ENCODE peak calls at places on chromosomes 11 and 22, in nine cellular contexts. K is heart right ventricle, X is right lobe of liver, J is PC-9, I is left ventricle myocardium inferior, E is stomach, Q is lung, T is astrocyte of the spinal cord, G is GM23338. R is an unnamed sample.

GRCh38 chr11:78171951-78172350 is 16.5 kb downstream of the KCTD21 start:
- DNase-seq in K (no peak), X (no peak), J (no peak), I (no peak), E (no peak), Q (no peak), T (no peak), G (no peak), R (no peak)

GRCh38 chr11:69004411-69005182 is 8.4 kb downstream of the MRGPRF start:
- DNase-seq in K (no peak), X (no peak), J (no peak), I (no peak), E (no peak), Q (no peak), T (no peak), G (no peak), R (no peak)

GRCh38 chr11:100687032-100687629 is at the start of gene ARHGAP42:
- DNase-seq in K (peak), X (peak), J (peak), I (peak), E (peak), Q (peak), T (peak), G (peak), R (peak)

GRCh38 chr11:96162816-96163499 is 180.0 kb downstream of the MAML2 start:
- DNase-seq in K (peak), X (no peak), J (peak), I (no peak), E (no peak), Q (no peak), T (peak), G (no peak), R (peak)

GRCh38 chr11:95154514-95154913 is 64.9 kb downstream of the ENDOD1 start:
- DNase-seq in K (peak), X (no peak), J (peak), I (no peak), E (peak), Q (no peak), T (peak), G (peak), R (peak)

GRCh38 chr11:29490951-29491350 is 525.9 kb downstream of the KCNA4 start:
- DNase-seq in K (no peak), X (no peak), J (no peak), I (no peak), E (no peak), Q (no peak), T (no peak), G (no peak), R (no peak)

GRCh38 chr11:22304337-22304961 is 33.7 kb upstream of the SLC17A6 start:
- DNase-seq in K (no peak), X (no peak), J (no peak), I (no peak), E (no peak), Q (no peak), T (peak), G (peak), R (peak)

GRCh38 chr11:3936517-3936916 is 81.1 kb downstream of the STIM1 start:
- DNase-seq in K (no peak), X (no peak), J (no peak), I (no peak), E (no peak), Q (no peak), T (no peak), G (no peak), R (no peak)

GRCh38 chr22:40651563-40652501 is 15.3 kb upstream of the MRTFA start:
- DNase-seq in K (peak), X (peak), J (peak), I (peak), E (peak), Q (peak), T (peak), G (peak), R (peak)

GRCh38 chr22:32142600-32142999 is 16.5 kb downstream of the C22orf42 start:
- DNase-seq in K (no peak), X (no peak), J (no peak), I (no peak), E (no peak), Q (no peak), T (no peak), G (no peak), R (no peak)

GRCh38 chr22:46984751-46985506 is 222.5 kb downstream of the TBC1D22A start:
- DNase-seq in K (no peak), X (peak), J (peak), I (no peak), E (no peak), Q (no peak), T (peak), G (no peak), R (peak)

GRCh38 chr11:29328961-29329441 is 687.8 kb downstream of the KCNA4 start:
- DNase-seq in K (no peak), X (no peak), J (no peak), I (no peak), E (no peak), Q (no peak), T (peak), G (peak), R (peak)

GRCh38 chr11:114061053-114062049 is 1.8 kb downstream of the ZBTB16 start:
- DNase-seq in K (no peak), X (no peak), J (no peak), I (peak), E (peak), Q (peak), T (peak), G (peak), R (no peak)

GRCh38 chr11:81874627-81875026 is 859.0 kb downstream of the FAM181B start:
- DNase-seq in K (no peak), X (no peak), J (no peak), I (no peak), E (no peak), Q (no peak), T (no peak), G (peak), R (no peak)

GRCh38 chr11:69022268-69022667 is 9.2 kb upstream of the MRGPRF start:
- DNase-seq in K (no peak), X (no peak), J (no peak), I (no peak), E (no peak), Q (no peak), T (no peak), G (no peak), R (no peak)

GRCh38 chr11:32830413-32830738 is 649 bp downstream of the PRRG4 start:
- DNase-seq in K (no peak), X (peak), J (peak), I (no peak), E (peak), Q (peak), T (no peak), G (peak), R (peak)

GRCh38 chr22:29306830-29307657 is 594 bp downstream of the GAS2L1 start:
- DNase-seq in K (peak), X (peak), J (no peak), I (peak), E (peak), Q (peak), T (peak), G (peak), R (peak)

GRCh38 chr22:46044718-46045458 is 67.9 kb upstream of the WNT7B start:
- DNase-seq in K (no peak), X (peak), J (no peak), I (peak), E (peak), Q (no peak), T (no peak), G (peak), R (no peak)

DNA sequence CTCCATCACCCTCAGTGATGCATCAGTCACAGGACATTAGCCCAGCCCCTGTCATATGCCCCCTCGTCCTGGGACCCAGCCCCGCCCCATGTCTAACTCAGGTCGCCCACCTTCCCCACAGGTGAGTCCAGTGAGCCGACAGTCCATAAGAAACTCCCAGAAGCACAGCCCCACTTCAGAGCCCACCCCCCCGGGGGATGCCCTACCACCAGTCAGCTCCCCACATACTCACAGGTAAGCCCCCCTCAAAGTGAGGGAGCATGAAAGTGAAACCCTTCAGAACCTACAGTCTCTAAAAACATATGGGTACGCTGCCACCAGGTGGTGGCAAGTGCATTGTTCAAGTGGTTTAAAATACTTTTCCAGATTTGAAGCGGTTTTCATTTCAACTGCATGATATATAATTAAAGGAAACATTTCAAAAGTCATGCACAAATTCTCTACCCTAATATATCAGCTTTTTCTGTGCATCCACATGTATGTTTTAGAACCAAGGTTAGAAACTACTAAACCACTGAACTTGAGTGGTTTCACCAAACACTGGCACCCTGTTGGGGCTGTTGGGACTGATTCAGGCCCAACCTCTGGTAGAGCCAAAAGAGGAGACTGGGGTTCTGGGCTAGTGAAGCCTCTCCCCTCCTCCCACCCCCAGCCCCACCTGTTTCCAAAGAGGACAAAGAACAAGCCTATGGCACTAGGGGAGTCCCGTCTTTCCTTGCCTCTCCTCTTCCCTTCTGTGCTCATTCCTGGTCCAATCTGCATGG is 17.3 kb downstream of the EPS8L2 start:
- DNase-seq in K (no peak), X (no peak), J (no peak), I (no peak), E (no peak), Q (no peak), T (peak), G (peak), R (no peak)
- TF ChIP-seq CTCF in K (peak), X (peak), J (peak), I (peak), E (peak), Q (peak), T (peak), G (peak), R (peak)

DNA sequence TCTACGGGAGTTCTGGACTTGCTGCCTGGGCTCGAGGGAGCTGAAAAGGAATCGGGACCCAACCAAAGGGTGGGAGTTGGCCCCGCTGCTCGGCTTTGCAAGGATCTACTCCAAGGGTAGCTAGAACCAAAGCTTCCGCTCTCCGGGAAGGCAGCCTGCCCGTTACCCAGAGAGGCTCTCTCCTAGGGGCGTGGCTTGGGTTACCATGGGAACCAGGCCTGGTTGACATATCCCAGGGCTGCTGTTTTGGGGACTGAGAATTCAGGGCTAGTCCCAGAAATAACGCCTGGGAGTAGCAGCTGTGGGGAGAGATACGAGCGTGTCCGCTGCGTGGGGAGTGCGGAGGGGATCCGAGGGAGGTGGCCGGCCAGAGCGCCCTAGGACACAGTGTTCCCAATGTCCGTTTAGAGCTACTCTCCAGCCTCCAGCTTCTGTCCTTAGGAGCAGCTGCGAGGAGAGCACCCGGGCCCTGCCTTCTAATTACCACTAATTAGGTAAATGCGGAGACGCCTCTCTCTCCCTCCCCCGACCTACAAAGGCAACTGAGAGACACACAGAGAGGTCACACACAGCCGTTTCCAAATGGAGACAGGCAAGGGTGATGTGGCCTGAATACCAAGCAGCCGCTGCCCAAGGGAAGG is 141.5 kb upstream of the CADM1 start:
- DNase-seq in K (peak), X (no peak), J (peak), I (peak), E (no peak), Q (no peak), T (no peak), G (peak), R (no peak)
- H3K4me3 ChIP-seq in K (no peak), X (no peak), J (no peak), I (no peak), E (no peak), Q (no peak), T (no peak), G (peak), R (no peak)

DNA sequence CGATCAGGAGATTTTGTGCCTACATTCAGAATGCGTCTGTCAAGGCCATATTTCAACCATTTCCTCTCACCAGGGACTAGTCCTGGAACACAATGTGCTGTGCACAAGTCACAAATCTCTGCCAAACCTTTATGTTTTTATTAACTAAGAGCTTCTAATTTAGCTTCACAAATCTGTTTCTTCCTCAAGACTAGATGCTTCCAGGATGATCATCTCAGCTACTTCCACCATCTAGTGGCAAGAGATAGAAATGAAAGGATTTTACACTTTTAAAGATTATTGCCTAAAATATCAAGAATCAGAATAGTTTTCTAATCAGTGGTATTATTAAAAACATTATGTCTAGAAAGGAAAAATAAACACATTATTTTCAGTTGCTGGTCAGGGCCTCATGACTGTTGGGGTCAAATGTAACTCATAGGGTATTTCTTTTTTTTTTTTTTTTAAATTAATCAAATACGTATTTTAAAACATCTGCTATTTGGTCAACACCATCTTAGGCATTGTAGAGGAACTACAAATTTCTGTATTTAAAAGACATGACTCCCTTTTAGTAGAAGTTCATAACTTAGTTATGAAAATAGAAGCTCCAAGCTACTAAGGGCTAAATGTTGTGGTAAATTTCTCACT is 1102.6 kb downstream of the DLG2 start:
- DNase-seq in K (no peak), X (no peak), J (no peak), I (no peak), E (no peak), Q (no peak), T (peak), G (peak), R (peak)
- TF ChIP-seq CTCF in K (peak), X (peak), J (peak), I (peak), E (no peak), Q (no peak), T (peak), G (peak), R (peak)

DNA sequence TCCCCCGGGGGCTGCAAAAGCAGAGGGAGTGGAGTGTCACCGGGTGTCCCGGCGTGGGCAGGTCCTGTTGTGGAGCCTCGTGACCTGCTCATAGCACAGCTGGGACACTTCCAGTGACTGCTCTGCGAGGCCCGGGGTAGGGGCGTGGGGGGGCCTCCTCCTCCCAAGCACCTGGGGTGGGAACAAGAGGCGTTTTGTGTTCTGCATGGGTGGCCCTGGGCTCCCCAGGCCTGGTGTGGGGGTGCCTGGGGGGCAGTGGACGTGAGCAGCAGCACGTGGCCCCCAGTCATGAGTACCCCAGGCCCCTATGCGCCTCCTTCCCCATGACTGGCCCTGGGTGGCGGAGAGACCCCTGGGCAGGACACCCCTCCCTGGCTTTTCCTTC is 104.7 kb downstream of the KCNQ1 start:
- DNase-seq in K (no peak), X (peak), J (no peak), I (no peak), E (no peak), Q (no peak), T (no peak), G (no peak), R (no peak)
- H3K4me3 ChIP-seq in K (no peak), X (no peak), J (no peak), I (no peak), E (no peak), Q (no peak), T (no peak), G (no peak), R (no peak)

DNA sequence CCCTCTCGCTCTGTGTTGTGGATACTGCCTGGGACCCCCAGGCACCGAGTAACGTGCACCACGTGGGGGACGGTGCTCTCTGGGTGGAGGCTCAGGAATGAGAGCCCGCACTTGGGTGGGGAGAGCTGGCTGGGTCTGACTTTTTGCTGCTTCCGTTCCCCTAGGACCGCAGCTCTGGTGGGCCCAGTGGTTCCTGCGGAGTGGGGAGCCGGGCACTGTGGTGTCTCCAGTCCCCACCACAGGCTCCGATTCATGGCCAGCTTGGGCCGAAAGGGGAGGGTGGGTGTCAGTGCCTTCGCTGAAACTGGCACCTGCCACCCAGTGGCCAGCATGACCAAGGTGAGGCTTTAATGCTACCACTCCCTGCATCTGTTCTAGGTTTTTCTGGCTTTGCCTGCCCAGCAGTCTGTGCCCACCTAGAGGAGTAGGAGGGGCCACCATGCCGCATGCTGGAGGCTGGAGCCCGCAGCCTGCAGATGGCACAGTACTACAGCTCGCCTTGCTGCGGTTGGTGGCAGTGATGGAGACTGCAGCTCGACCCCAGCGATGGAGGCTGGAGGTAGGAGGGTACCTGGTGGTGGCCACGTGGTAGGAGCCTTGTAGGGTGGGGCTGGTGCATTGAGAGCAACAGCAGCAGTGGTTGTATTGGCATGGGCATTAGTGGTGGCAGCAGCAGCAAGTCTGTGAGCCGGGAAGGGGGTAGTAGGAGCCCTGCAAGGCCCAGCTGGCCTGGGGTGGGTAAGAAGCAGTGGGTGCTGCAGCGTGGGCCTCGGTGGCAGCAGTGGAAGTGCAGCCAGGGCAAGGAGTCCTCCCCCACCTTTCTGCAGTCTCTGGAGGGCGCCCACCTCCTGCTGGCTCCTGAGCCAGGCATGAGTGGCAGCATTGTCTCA is 118.8 kb upstream of the VPREB1 start:
- DNase-seq in K (no peak), X (no peak), J (no peak), I (no peak), E (no peak), Q (no peak), T (no peak), G (no peak), R (no peak)
- TF ChIP-seq CTCF in K (no peak), X (no peak), J (no peak), I (no peak), E (no peak), Q (no peak), T (no peak), G (no peak), R (no peak)